ENCODE peak calls at places on chromosomes 5 and 9, in five cellular contexts. D is activated CD8-positive, alpha-beta T cell treated with anti-CD3 and anti-CD28 coated beads for 36 hours; X is thoracic aorta; Q is CD8-positive, alpha-beta T cell; R is HCT116. A is an unnamed sample.

GRCh38 chr9:31470051-31470450 is 914.4 kb upstream of the ACO1 start:
- ATAC-seq in D (no peak), X (no peak), Q (no peak), R (no peak), A (no peak)

GRCh38 chr5:1184163-1184470 is 17.3 kb upstream of the SLC6A19 start:
- ATAC-seq in D (no peak), X (no peak), Q (no peak), R (no peak), A (no peak)

GRCh38 chr5:52856564-52856963 is 68.8 kb downstream of the ITGA1 start:
- ATAC-seq in D (no peak), X (no peak), Q (no peak), R (no peak), A (peak; percentile 44)

GRCh38 chr5:165607026-165607425 is 2101.6 kb downstream of the MAT2B start:
- ATAC-seq in D (no peak), X (no peak), Q (no peak), R (no peak), A (no peak)

GRCh38 chr9:89779416-89779815 is 174.6 kb downstream of the GADD45G start:
- ATAC-seq in D (no peak), X (no peak), Q (no peak), R (no peak), A (no peak)

GRCh38 chr9:126456396-126456795 is 129.8 kb downstream of the MVB12B start:
- ATAC-seq in D (no peak), X (no peak), Q (no peak), R (no peak), A (no peak)

GRCh38 chr9:130894546-130894945 is 2.1 kb downstream of the QRFP start:
- ATAC-seq in D (no peak), X (no peak), Q (no peak), R (no peak), A (no peak)

GRCh38 chr5:114477816-114478330 is 116.0 kb downstream of the KCNN2 start:
- ATAC-seq in D (no peak), X (no peak), Q (no peak), R (no peak), A (no peak)

GRCh38 chr9:125659954-125660353 is 47.1 kb downstream of the MAPKAP1 start:
- ATAC-seq in D (peak; percentile 72), X (no peak), Q (no peak), R (no peak), A (peak; percentile 70)

GRCh38 chr5:82351754-82352145 is 73.6 kb upstream of the RPS23 start:
- ATAC-seq in D (peak; percentile 57), X (peak; percentile 83), Q (peak; percentile 61), R (peak; percentile 75), A (peak; percentile 60)

GRCh38 chr9:128414461-128414860 is 6.2 kb upstream of the CERCAM start:
- ATAC-seq in D (no peak), X (no peak), Q (no peak), R (peak; percentile 85), A (no peak)

GRCh38 chr5:96780626-96781025 is 27.1 kb downstream of the ERAP1 start:
- ATAC-seq in D (no peak), X (no peak), Q (no peak), R (peak; percentile 54), A (no peak)